ENCODE peak calls at places on chromosome 17, in four cellular contexts. Y, P, T and I are unnamed samples.
A peak's percentile ranks its signal among the peaks of the same experiment; 100 is the strongest.

GRCh38 chr17:7576432-7576937 is 3.0 kb upstream of the CD68 start:
- DNase-seq in Y (no peak), P (no peak), T (no peak), I (no peak)

GRCh38 chr17:33905338-33905800 is 349.7 kb upstream of the CCL2 start:
- DNase-seq in Y (no peak), T (no peak), P (no peak), I (no peak)

GRCh38 chr17:68981288-68981687 is 26.1 kb upstream of the ABCA8 start:
- DNase-seq in T (peak; percentile 20), P (peak; percentile 32), Y (no peak), I (no peak)

GRCh38 chr17:39769974-39770587 is 32.3 kb downstream of the GRB7 start:
- DNase-seq in Y (no peak), T (peak; percentile 55), P (peak; percentile 84), I (no peak)

GRCh38 chr17:82602487-82602886 is 45.8 kb downstream of the WDR45B start:
- DNase-seq in Y (no peak), P (no peak), T (no peak), I (no peak)

GRCh38 chr17:48241131-48241591 is 133.6 kb downstream of the SNX11 start:
- DNase-seq in Y (no peak), T (no peak), P (peak; percentile 54), I (no peak)

GRCh38 chr17:33572615-33573014 is 279.5 kb upstream of the ASIC2 start:
- DNase-seq in P (no peak), Y (no peak), T (no peak), I (no peak)

GRCh38 chr17:62737513-62737912 is 70.6 kb downstream of the MARCHF10 start:
- DNase-seq in T (no peak), Y (no peak), P (no peak), I (no peak)

GRCh38 chr17:76753061-76753961 is 15.4 kb downstream of the MFSD11 start:
- DNase-seq in T (no peak), P (no peak), Y (no peak), I (no peak)

GRCh38 chr17:47305302-47305923 is 18.3 kb upstream of the EFCAB13 start:
- DNase-seq in Y (no peak), T (peak; percentile 25), P (no peak), I (no peak)

GRCh38 chr17:50559674-50560184 is 786 bp upstream of the CACNA1G start:
- DNase-seq in T (no peak), P (no peak), Y (peak; percentile 88), I (peak; percentile 74)

GRCh38 chr17:64129515-64129764 is 504 bp downstream of the ERN1 start:
- DNase-seq in Y (no peak), T (no peak), P (no peak), I (peak; percentile 56)

GRCh38 chr17:82949361-82949760 is 109.5 kb upstream of the ZNF750 start:
- DNase-seq in P (no peak), T (no peak), Y (no peak), I (no peak)

GRCh38 chr17:48753794-48754499 is 25.4 kb upstream of the HOXB13 start:
- DNase-seq in T (no peak), P (no peak), Y (no peak), I (no peak)

GRCh38 chr17:74012465-74012864 is 191.0 kb upstream of the RPL38 start:
- DNase-seq in P (no peak), T (peak; percentile 15), Y (no peak), I (no peak)

GRCh38 chr17:56833812-56834379 is at the start of the genes C17orf67 and DGKE:
- DNase-seq in P (peak; percentile 72), T (peak; percentile 86), Y (peak; percentile 98), I (peak; percentile 99)

GRCh38 chr17:76532072-76532651 is 5.3 kb downstream of the CYGB start:
- DNase-seq in Y (no peak), P (no peak), T (peak; percentile 61), I (no peak)

GRCh38 chr17:74453665-74454196 is 12.7 kb upstream of the CD300A start:
- DNase-seq in Y (peak; percentile 89), P (no peak), T (no peak), I (peak; percentile 95)

GRCh38 chr17:77886387-77886728 is 72.1 kb upstream of the TNRC6C start:
- DNase-seq in Y (no peak), P (no peak), T (no peak), I (no peak)

GRCh38 chr17:74355065-74355464 is 6.6 kb downstream of the BTBD17 start:
- DNase-seq in Y (no peak), P (no peak), T (no peak), I (no peak)

GRCh38 chr17:28657756-28658155 is 4.0 kb downstream of the SDF2 start:
- DNase-seq in P (no peak), T (no peak), Y (no peak), I (no peak)

GRCh38 chr17:75271233-75271954 is 363 bp upstream of the MIF4GD start:
- DNase-seq in T (peak; percentile 58), Y (peak; percentile 88), P (no peak), I (peak; percentile 95)

GRCh38 chr17:40615295-40615988 is 32.2 kb downstream of the SMARCE1 start:
- DNase-seq in Y (peak; percentile 77), P (peak; percentile 93), T (peak; percentile 76), I (peak; percentile 58)

GRCh38 chr17:81453712-81454111 is 58.5 kb downstream of the BAHCC1 start:
- DNase-seq in Y (no peak), P (no peak), T (no peak), I (no peak)

GRCh38 chr17:75601057-75601987 is 13.7 kb downstream of the MYO15B start:
- DNase-seq in T (peak; percentile 77), P (no peak), Y (peak; percentile 97), I (peak; percentile 89)

GRCh38 chr17:49907279-49907678 is 59.4 kb upstream of the TAC4 start:
- DNase-seq in T (no peak), Y (no peak), P (no peak), I (no peak)

GRCh38 chr17:81161536-81161935 is 3.8 kb upstream of the PVALEF start:
- DNase-seq in Y (no peak), T (no peak), P (no peak), I (no peak)

GRCh38 chr17:17613708-17614114 is 22.2 kb upstream of the PEMT start:
- DNase-seq in Y (peak; percentile 78), T (peak; percentile 63), P (no peak), I (peak; percentile 79)

GRCh38 chr17:38911081-38911730 is 14.2 kb upstream of the LASP1NB start:
- DNase-seq in Y (no peak), P (no peak), T (no peak), I (no peak)

GRCh38 chr17:77330602-77331081 is 189.9 kb downstream of the SEC14L1 start:
- DNase-seq in T (no peak), Y (no peak), P (no peak), I (no peak)

GRCh38 chr17:82932146-82933005 is 92.6 kb upstream of the ZNF750 start:
- DNase-seq in P (no peak), Y (no peak), T (no peak), I (no peak)

GRCh38 chr17:81519284-81520020 is 6.9 kb upstream of the ACTG1 start:
- DNase-seq in T (no peak), P (no peak), Y (peak; percentile 69), I (no peak)

GRCh38 chr17:63700528-63701441 is 860 bp upstream of the LIMD2 start:
- DNase-seq in P (no peak), Y (peak; percentile 72), T (no peak), I (no peak)

GRCh38 chr17:74239169-74239568 is 25.8 kb downstream of the TTYH2 start:
- DNase-seq in P (no peak), Y (no peak), T (no peak), I (no peak)

GRCh38 chr17:2965621-2966275 is 97.7 kb downstream of the OR1D5 start:
- DNase-seq in Y (no peak), T (no peak), P (no peak), I (no peak)
- TF ChIP-seq SP1 in Y (no peak), T (no peak), P (no peak), I (no peak)

DNA sequence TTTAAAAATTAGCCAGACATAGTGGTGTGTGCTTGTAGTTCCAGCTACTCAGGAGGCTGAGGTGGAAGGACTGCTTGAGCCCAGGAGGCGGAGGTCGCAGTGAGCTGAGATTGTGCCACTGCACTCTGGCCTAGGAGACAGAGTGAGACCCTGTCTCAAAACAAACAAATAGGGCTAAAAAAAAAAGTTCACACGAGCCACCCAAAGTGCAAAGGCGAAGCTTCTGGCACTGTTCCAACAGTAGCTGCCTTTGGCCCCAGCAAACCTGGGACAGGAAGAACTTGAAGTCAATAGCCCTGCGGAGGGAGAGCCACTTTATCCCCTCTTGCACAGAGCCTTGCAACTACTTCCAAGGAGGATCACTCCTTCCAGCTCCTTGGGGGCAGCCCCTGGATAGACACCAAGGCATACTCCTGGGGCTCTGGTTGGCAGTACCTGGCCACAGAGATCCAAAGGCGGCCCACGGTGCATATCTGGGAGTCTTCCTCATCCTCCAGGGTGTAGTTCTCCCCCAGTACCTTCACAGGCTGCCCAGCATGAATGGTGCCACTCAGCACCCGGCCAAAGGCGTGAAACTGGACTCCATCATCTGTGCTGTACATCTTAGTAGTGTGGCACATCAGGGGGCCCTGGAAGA is 14.7 kb downstream of the HIGD1B start:
- DNase-seq in P (no peak), Y (no peak), T (peak; percentile 41), I (no peak)
- TF ChIP-seq SUZ12 in P (no peak), Y (no peak), T (no peak), I (no peak)

GRCh38 chr17:12256380-12256995 is 235.8 kb downstream of the MAP2K4 start:
- DNase-seq in T (peak; percentile 35), Y (no peak), P (peak; percentile 3), I (peak; percentile 37)
- TF ChIP-seq SP1 in T (no peak), Y (no peak), P (no peak), I (no peak)

GRCh38 chr17:37358098-37358829 is 17.5 kb upstream of the C17orf78 start:
- DNase-seq in Y (peak; percentile 85), T (peak; percentile 81), P (no peak), I (peak; percentile 36)
- TF ChIP-seq SUZ12 in Y (no peak), T (no peak), P (no peak), I (no peak)

GRCh38 chr17:45962221-45962972 is 36.7 kb upstream of the STH start:
- DNase-seq in T (no peak), Y (no peak), P (no peak), I (no peak)

GRCh38 chr17:45958994-45959665 is 39.9 kb upstream of the STH start:
- DNase-seq in T (no peak), Y (no peak), P (no peak), I (no peak)

GRCh38 chr17:45963889-45964288 is 35.2 kb upstream of the STH start:
- DNase-seq in T (no peak), Y (no peak), P (no peak), I (no peak)

GRCh38 chr17:45963258-45963657 is 35.8 kb upstream of the STH start:
- DNase-seq in Y (no peak), P (no peak), T (no peak), I (no peak)

DNA sequence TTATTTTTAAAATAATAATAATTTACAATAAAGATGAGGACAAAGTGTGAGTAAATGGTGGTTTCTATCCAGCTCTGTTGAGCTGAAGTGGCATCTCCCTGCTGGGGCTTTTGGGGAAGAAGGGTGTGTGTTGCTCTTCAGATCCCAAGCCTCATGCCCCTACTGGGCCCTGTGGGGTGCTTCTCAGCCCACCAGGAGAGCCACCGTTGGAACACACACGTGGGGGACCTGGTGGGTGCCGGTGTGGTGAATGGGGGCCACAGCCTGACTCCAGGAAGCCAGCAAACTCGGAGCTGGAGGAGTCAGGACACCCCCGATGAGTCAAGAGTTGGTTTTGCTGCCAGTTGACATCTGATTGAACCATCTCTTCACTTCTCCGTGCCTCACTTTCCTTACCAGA is 37.8 kb upstream of the STH start:
- DNase-seq in Y (no peak), T (no peak), P (no peak), I (no peak)
- TF ChIP-seq SP1 in Y (no peak), T (no peak), P (no peak), I (no peak)